ENCODE peak calls at places on chromosomes 7 and 10, in seven cellular contexts. R is K562, S is bronchial epithelial cell, P is ascending aorta, C is epithelial cell of esophagus, M is cardiac muscle cell, B is GM06990. L is an unnamed sample.

GRCh38 chr7:95213148-95213547 is 111.2 kb downstream of the PON1 start:
- DNase-seq in R (no peak), S (no peak), P (no peak), C (no peak), M (peak; percentile 54), B (no peak), L (no peak)

GRCh38 chr10:9157656-9158055 is 1103.2 kb downstream of the GATA3 start:
- DNase-seq in R (no peak), S (no peak), P (no peak), C (no peak), M (no peak), B (no peak), L (no peak)

GRCh38 chr7:116840256-116840655 is 22.1 kb upstream of the CAPZA2 start:
- DNase-seq in R (no peak), S (no peak), P (no peak), C (no peak), M (no peak), B (no peak), L (no peak)

GRCh38 chr10:131686781-131687419 is 213.9 kb upstream of the PPP2R2D start:
- DNase-seq in R (no peak), S (no peak), P (no peak), C (no peak), M (no peak), B (no peak), L (no peak)

GRCh38 chr10:8312861-8313260 is 258.4 kb downstream of the GATA3 start:
- DNase-seq in R (no peak), S (peak; percentile 34), P (no peak), C (peak; percentile 64), M (peak; percentile 74), B (no peak), L (no peak)

GRCh38 chr10:2921956-2922680 is 145.2 kb upstream of the PFKP start:
- DNase-seq in R (no peak), S (peak; percentile 6), P (no peak), C (no peak), M (no peak), B (no peak), L (no peak)

GRCh38 chr10:50326757-50327701 is 75.7 kb upstream of the ASAH2 start:
- DNase-seq in R (peak; percentile 91), S (peak; percentile 80), P (no peak), C (peak; percentile 82), M (peak; percentile 85), B (no peak), L (no peak)

GRCh38 chr7:127377425-127377824 is 15.1 kb downstream of the ZNF800 start:
- DNase-seq in R (no peak), S (no peak), P (no peak), C (no peak), M (no peak), B (no peak), L (no peak)

GRCh38 chr7:123410273-123410928 is 124.0 kb downstream of the IQUB start:
- DNase-seq in R (no peak), S (peak; percentile 47), P (no peak), C (peak; percentile 33), M (peak; percentile 90), B (no peak), L (no peak)

GRCh38 chr10:130160775-130161174 is 24.6 kb downstream of the GLRX3 start:
- DNase-seq in R (no peak), S (no peak), P (no peak), C (no peak), M (no peak), B (no peak), L (no peak)

GRCh38 chr7:38195804-38196595 is 18.0 kb downstream of the STARD3NL start:
- DNase-seq in R (no peak), S (peak; percentile 75), P (no peak), C (peak; percentile 60), M (peak; percentile 38), B (no peak), L (no peak)

GRCh38 chr10:15237351-15237750 is 68.9 kb upstream of the NMT2 start:
- DNase-seq in R (peak; percentile 24), S (peak; percentile 51), P (no peak), C (peak; percentile 27), M (peak; percentile 68), B (no peak), L (no peak)

GRCh38 chr10:34581871-34582532 is 233.1 kb downstream of the PARD3 start:
- DNase-seq in R (no peak), S (peak; percentile 83), P (no peak), C (peak; percentile 78), M (peak; percentile 70), B (no peak), L (no peak)

GRCh38 chr10:78906734-78907385 is 161.9 kb upstream of the ZMIZ1 start:
- DNase-seq in R (no peak), S (no peak), P (no peak), C (no peak), M (no peak), B (no peak), L (no peak)

GRCh38 chr7:124071843-124072242 is 39.0 kb upstream of the TMEM229A start:
- DNase-seq in R (no peak), S (no peak), P (no peak), C (no peak), M (no peak), B (no peak), L (no peak)

GRCh38 chr7:24570983-24571382 is 2.3 kb upstream of the PALS2 start:
- DNase-seq in R (no peak), S (no peak), P (no peak), C (no peak), M (no peak), B (no peak), L (no peak)

GRCh38 chr10:17074548-17074860 is 55.1 kb downstream of the CUBN start:
- DNase-seq in R (no peak), S (peak; percentile 87), P (no peak), C (peak; percentile 78), M (no peak), B (no peak), L (no peak)

GRCh38 chr7:2525931-2526630 is 6.5 kb downstream of the LFNG start:
- DNase-seq in R (no peak), S (no peak), P (no peak), C (no peak), M (no peak), B (no peak), L (no peak)

GRCh38 chr10:100101526-100102076 is 19.9 kb upstream of the CPN1 start:
- DNase-seq in R (no peak), S (peak; percentile 82), P (no peak), C (peak; percentile 61), M (no peak), B (no peak), L (no peak)

GRCh38 chr10:100106865-100107264 is 25.2 kb upstream of the CPN1 start:
- DNase-seq in R (no peak), S (no peak), P (no peak), C (no peak), M (no peak), B (no peak), L (no peak)

GRCh38 chr10:100104300-100104699 is 22.6 kb upstream of the CPN1 start:
- DNase-seq in R (no peak), S (peak; percentile 55), P (no peak), C (peak; percentile 54), M (no peak), B (no peak), L (no peak)

GRCh38 chr10:100103581-100103980 is 21.9 kb upstream of the CPN1 start:
- DNase-seq in R (no peak), S (peak; percentile 56), P (no peak), C (peak; percentile 58), M (peak; percentile 89), B (no peak), L (no peak)

GRCh38 chr10:100100651-100101525 is 19.2 kb upstream of the CPN1 start:
- DNase-seq in R (no peak), S (peak; percentile 64), P (no peak), C (peak; percentile 58), M (peak; percentile 30), B (no peak), L (peak; percentile 30)
- TF ChIP-seq CTCF in R (peak; percentile 20), S (peak; percentile 51), P (no peak), C (peak; percentile 37), M (peak; percentile 18), B (peak; percentile 37), L (peak; percentile 33)

GRCh38 chr10:99854860-99855259 is 72.4 kb downstream of the ABCC2 start:
- DNase-seq in R (no peak), S (peak; percentile 49), P (no peak), C (peak; percentile 55), M (peak; percentile 88), B (no peak), L (no peak)

GRCh38 chr10:99855479-99856071 is 73.1 kb downstream of the ABCC2 start:
- DNase-seq in R (no peak), S (no peak), P (no peak), C (no peak), M (no peak), B (no peak), L (no peak)

GRCh38 chr10:99858849-99859248 is 76.4 kb downstream of the ABCC2 start:
- DNase-seq in R (no peak), S (no peak), P (no peak), C (no peak), M (no peak), B (no peak), L (no peak)

GRCh38 chr10:99860466-99860865 is 78.0 kb downstream of the ABCC2 start:
- DNase-seq in R (no peak), S (no peak), P (no peak), C (no peak), M (no peak), B (no peak), L (no peak)

GRCh38 chr10:99859585-99859984 is 77.1 kb downstream of the ABCC2 start:
- DNase-seq in R (no peak), S (peak; percentile 15), P (no peak), C (no peak), M (no peak), B (no peak), L (no peak)
- TF ChIP-seq CTCF in R (peak; percentile 39), S (peak; percentile 27), P (no peak), C (peak; percentile 19), M (peak; percentile 46), B (peak; percentile 54), L (peak; percentile 25)

DNA sequence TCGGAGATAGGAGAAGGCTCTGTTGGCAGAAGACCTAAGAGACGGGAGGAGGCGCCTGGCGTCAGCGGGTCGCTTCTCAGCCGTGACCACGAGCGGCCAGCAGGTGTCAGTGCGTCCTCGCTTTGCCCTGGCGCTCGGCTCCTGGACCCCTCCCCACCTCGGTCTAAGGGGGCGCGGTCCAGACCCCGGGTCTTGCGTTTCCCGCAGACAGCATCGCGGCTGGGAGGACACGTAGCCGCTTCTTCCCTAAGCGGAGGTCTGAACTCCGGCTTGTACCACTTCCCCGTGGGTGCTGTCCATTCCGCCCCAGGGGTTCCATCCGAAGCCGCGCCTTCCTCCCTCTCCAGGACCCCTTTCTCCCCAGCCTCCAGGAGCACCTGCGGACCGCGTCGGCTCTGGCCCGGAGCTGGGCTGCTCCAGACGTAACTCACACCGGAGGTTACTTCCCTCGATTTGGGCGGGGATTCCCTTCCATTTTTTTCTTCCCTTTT is 593 bp upstream of the ADRA2A start:
- DNase-seq in R (peak; percentile 39), S (no peak), P (no peak), C (peak; percentile 51), M (peak; percentile 55), B (peak; percentile 43), L (peak; percentile 80)
- TF ChIP-seq CTCF in R (peak; percentile 70), S (peak; percentile 90), P (peak; percentile 30), C (peak; percentile 70), M (peak; percentile 67), B (peak; percentile 83), L (peak; percentile 83)

DNA sequence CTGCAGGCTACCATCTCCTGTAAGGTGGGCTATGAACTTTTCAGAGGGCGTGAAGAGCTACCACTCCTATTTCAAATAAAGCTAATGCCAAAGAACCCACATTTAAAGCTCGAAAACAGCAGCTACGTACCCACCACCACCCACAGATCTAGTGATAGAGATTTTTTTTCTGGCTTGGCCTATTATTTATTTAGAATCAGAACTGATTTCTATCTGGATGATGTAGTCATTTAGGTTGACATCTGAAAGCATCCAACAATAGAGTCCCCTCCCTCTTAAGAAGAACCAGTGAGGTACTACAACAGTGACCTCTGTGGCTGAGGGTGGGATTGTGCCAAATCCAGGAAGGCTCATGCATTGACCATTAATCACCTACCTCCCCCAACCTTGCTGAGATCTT is 113.8 kb upstream of the ADO start:
- DNase-seq in R (no peak), S (no peak), P (no peak), C (no peak), M (no peak), B (no peak), L (no peak)
- TF ChIP-seq CTCF in R (no peak), S (no peak), P (no peak), C (no peak), M (no peak), B (peak; percentile 26), L (no peak)